ENCODE peak calls at places on chromosome 18, in six cellular contexts. S, A, H, U, N and M are unnamed samples.
A peak's percentile ranks its signal among the peaks of the same experiment; 100 is the strongest.

GRCh38 chr18:76518073-76518472 is 23.0 kb upstream of the ZNF516 start:
- DNase-seq in H (no peak), N (no peak), A (no peak), S (no peak), U (no peak), M (no peak)

GRCh38 chr18:59265246-59266018 is 7.8 kb downstream of the RAX start:
- DNase-seq in N (no peak), A (no peak), S (peak; percentile 45), H (no peak), U (peak; percentile 66), M (no peak)

GRCh38 chr18:11506871-11507270 is 102.5 kb upstream of the SLC35G4 start:
- DNase-seq in U (no peak), N (no peak), S (no peak), A (no peak), H (no peak), M (no peak)

GRCh38 chr18:58125183-58125582 is 81.2 kb downstream of the NEDD4L start:
- DNase-seq in U (no peak), H (no peak), S (no peak), A (no peak), N (no peak), M (no peak)

GRCh38 chr18:48590678-48591077 is 51.8 kb downstream of the CTIF start:
- DNase-seq in A (peak; percentile 83), H (no peak), N (no peak), S (no peak), U (no peak), M (no peak)

GRCh38 chr18:49875155-49875554 is 61.8 kb upstream of the ACAA2 start:
- DNase-seq in H (no peak), U (no peak), A (no peak), N (no peak), S (no peak), M (no peak)

GRCh38 chr18:22566703-22567420 is 149.1 kb upstream of the CTAGE1 start:
- DNase-seq in H (no peak), U (peak; percentile 44), N (no peak), A (no peak), S (no peak), M (no peak)

GRCh38 chr18:9055185-9055584 is 47.3 kb upstream of the NDUFV2 start:
- DNase-seq in U (peak; percentile 22), H (no peak), S (no peak), A (peak; percentile 70), N (no peak), M (no peak)

GRCh38 chr18:3652380-3653262 is 202.6 kb downstream of the TGIF1 start:
- DNase-seq in N (peak; percentile 72), S (no peak), A (peak; percentile 94), H (peak; percentile 72), U (peak; percentile 45), M (no peak)

GRCh38 chr18:13381907-13382682 is 163.5 kb downstream of the LDLRAD4 start:
- DNase-seq in N (peak; percentile 84), U (peak; percentile 73), A (peak; percentile 90), S (peak; percentile 77), H (no peak), M (peak; percentile 84)

GRCh38 chr18:7592305-7593071 is 25.4 kb downstream of the PTPRM start:
- DNase-seq in A (no peak), U (peak; percentile 36), N (no peak), H (no peak), S (no peak), M (no peak)

GRCh38 chr18:43303376-43303775 is 26.1 kb upstream of the SYT4 start:
- DNase-seq in U (no peak), H (no peak), A (no peak), N (no peak), S (no peak), M (no peak)

GRCh38 chr18:77071711-77072292 is 60.8 kb downstream of the MBP start:
- DNase-seq in U (no peak), A (peak; percentile 88), S (peak; percentile 59), H (peak; percentile 63), N (no peak), M (no peak)

GRCh38 chr18:13453714-13454113 is 235.2 kb downstream of the LDLRAD4 start:
- DNase-seq in N (peak; percentile 26), S (no peak), H (no peak), A (peak; percentile 55), U (no peak), M (no peak)

GRCh38 chr18:57427429-57428181 is 7.6 kb upstream of the ONECUT2 start:
- DNase-seq in S (peak; percentile 45), N (no peak), A (no peak), H (no peak), U (no peak), M (no peak)

GRCh38 chr18:58829263-58829662 is 35.4 kb upstream of the ZNF532 start:
- DNase-seq in U (no peak), N (no peak), A (peak; percentile 65), H (no peak), S (no peak), M (no peak)